ENCODE peak calls at places on chromosomes 13 and 19, in seven cellular contexts. One of them, this sample, is unnamed.

GRCh38 chr13:47332149-47332548 is 435.3 kb upstream of the HTR2A start:
- DNase-seq in CD8-positive, alpha-beta memory T cell: no peak
- DNase-seq in thoracic aorta: no peak
- DNase-seq in IMR-90: peak; percentile 8
- DNase-seq in aorta: no peak
- DNase-seq in keratinocyte: no peak
- DNase-seq in substantia nigra: no peak
- DNase-seq in this sample: no peak

GRCh38 chr19:55297267-55297666 is 13.5 kb downstream of the BRSK1 start:
- DNase-seq in CD8-positive, alpha-beta memory T cell: no peak
- DNase-seq in thoracic aorta: no peak
- DNase-seq in IMR-90: no peak
- DNase-seq in aorta: no peak
- DNase-seq in keratinocyte: no peak
- DNase-seq in substantia nigra: no peak
- DNase-seq in this sample: no peak

GRCh38 chr19:9796113-9796773 is 22.6 kb downstream of the FBXL12 start:
- DNase-seq in CD8-positive, alpha-beta memory T cell: peak; percentile 86
- DNase-seq in thoracic aorta: no peak
- DNase-seq in IMR-90: peak; percentile 91
- DNase-seq in aorta: peak; percentile 85
- DNase-seq in keratinocyte: peak; percentile 71
- DNase-seq in substantia nigra: peak; percentile 74
- DNase-seq in this sample: peak; percentile 24

GRCh38 chr19:7636317-7636690 is 606 bp upstream of the STXBP2 start:
- DNase-seq in CD8-positive, alpha-beta memory T cell: no peak
- DNase-seq in thoracic aorta: no peak
- DNase-seq in IMR-90: no peak
- DNase-seq in aorta: no peak
- DNase-seq in keratinocyte: no peak
- DNase-seq in substantia nigra: no peak
- DNase-seq in this sample: no peak

GRCh38 chr19:30784850-30785459 is 412.8 kb downstream of the ZNF536 start:
- DNase-seq in CD8-positive, alpha-beta memory T cell: peak; percentile 18
- DNase-seq in thoracic aorta: no peak
- DNase-seq in IMR-90: peak; percentile 26
- DNase-seq in aorta: no peak
- DNase-seq in keratinocyte: no peak
- DNase-seq in substantia nigra: peak; percentile 4
- DNase-seq in this sample: no peak

GRCh38 chr13:31110617-31111016 is 51.1 kb downstream of the HSPH1 start:
- DNase-seq in CD8-positive, alpha-beta memory T cell: no peak
- DNase-seq in thoracic aorta: no peak
- DNase-seq in IMR-90: no peak
- DNase-seq in aorta: no peak
- DNase-seq in keratinocyte: no peak
- DNase-seq in substantia nigra: no peak
- DNase-seq in this sample: no peak

GRCh38 chr13:44311011-44311481 is 62.6 kb upstream of the SERP2 start:
- DNase-seq in CD8-positive, alpha-beta memory T cell: no peak
- DNase-seq in thoracic aorta: no peak
- DNase-seq in IMR-90: peak; percentile 52
- DNase-seq in aorta: no peak
- DNase-seq in keratinocyte: no peak
- DNase-seq in substantia nigra: peak; percentile 8
- DNase-seq in this sample: no peak

GRCh38 chr13:25971077-25971476 is 80.7 kb downstream of the SHISA2 start:
- DNase-seq in CD8-positive, alpha-beta memory T cell: no peak
- DNase-seq in thoracic aorta: no peak
- DNase-seq in IMR-90: no peak
- DNase-seq in aorta: no peak
- DNase-seq in keratinocyte: no peak
- DNase-seq in substantia nigra: no peak
- DNase-seq in this sample: no peak

GRCh38 chr19:32876236-32876918 is 6.8 kb upstream of the SLC7A9 start:
- DNase-seq in CD8-positive, alpha-beta memory T cell: no peak
- DNase-seq in thoracic aorta: no peak
- DNase-seq in IMR-90: no peak
- DNase-seq in aorta: no peak
- DNase-seq in keratinocyte: no peak
- DNase-seq in substantia nigra: no peak
- DNase-seq in this sample: no peak

GRCh38 chr13:67438465-67438864 is 208.3 kb upstream of the PCDH9 start:
- DNase-seq in CD8-positive, alpha-beta memory T cell: no peak
- DNase-seq in thoracic aorta: no peak
- DNase-seq in IMR-90: no peak
- DNase-seq in aorta: no peak
- DNase-seq in keratinocyte: no peak
- DNase-seq in substantia nigra: no peak
- DNase-seq in this sample: no peak

GRCh38 chr19:8054169-8054568 is 1.6 kb downstream of the CCL25 start:
- DNase-seq in CD8-positive, alpha-beta memory T cell: no peak
- DNase-seq in thoracic aorta: no peak
- DNase-seq in IMR-90: no peak
- DNase-seq in aorta: no peak
- DNase-seq in keratinocyte: no peak
- DNase-seq in substantia nigra: no peak
- DNase-seq in this sample: no peak

GRCh38 chr13:20106751-20107150 is 54.1 kb downstream of the GJA3 start:
- DNase-seq in CD8-positive, alpha-beta memory T cell: no peak
- DNase-seq in thoracic aorta: no peak
- DNase-seq in IMR-90: no peak
- DNase-seq in aorta: no peak
- DNase-seq in keratinocyte: no peak
- DNase-seq in substantia nigra: no peak
- DNase-seq in this sample: no peak

GRCh38 chr19:6533746-6534418 is 3.1 kb downstream of the TNFSF9 start:
- DNase-seq in CD8-positive, alpha-beta memory T cell: no peak
- DNase-seq in thoracic aorta: no peak
- DNase-seq in IMR-90: no peak
- DNase-seq in aorta: peak; percentile 36
- DNase-seq in keratinocyte: no peak
- DNase-seq in substantia nigra: no peak
- DNase-seq in this sample: no peak

GRCh38 chr19:6533000-6533328 is 2.1 kb downstream of the TNFSF9 start:
- DNase-seq in CD8-positive, alpha-beta memory T cell: no peak
- DNase-seq in thoracic aorta: no peak
- DNase-seq in IMR-90: no peak
- DNase-seq in aorta: no peak
- DNase-seq in keratinocyte: no peak
- DNase-seq in substantia nigra: no peak
- DNase-seq in this sample: no peak

GRCh38 chr19:6531956-6532243 is 1.1 kb downstream of the TNFSF9 start:
- DNase-seq in CD8-positive, alpha-beta memory T cell: no peak
- DNase-seq in thoracic aorta: no peak
- DNase-seq in IMR-90: no peak
- DNase-seq in aorta: no peak
- DNase-seq in keratinocyte: no peak
- DNase-seq in substantia nigra: no peak
- DNase-seq in this sample: no peak

GRCh38 chr19:6531163-6531955 is 533 bp downstream of the TNFSF9 start:
- DNase-seq in CD8-positive, alpha-beta memory T cell: no peak
- DNase-seq in thoracic aorta: no peak
- DNase-seq in IMR-90: no peak
- DNase-seq in aorta: no peak
- DNase-seq in keratinocyte: no peak
- DNase-seq in substantia nigra: peak; percentile 85
- DNase-seq in this sample: no peak

DNA sequence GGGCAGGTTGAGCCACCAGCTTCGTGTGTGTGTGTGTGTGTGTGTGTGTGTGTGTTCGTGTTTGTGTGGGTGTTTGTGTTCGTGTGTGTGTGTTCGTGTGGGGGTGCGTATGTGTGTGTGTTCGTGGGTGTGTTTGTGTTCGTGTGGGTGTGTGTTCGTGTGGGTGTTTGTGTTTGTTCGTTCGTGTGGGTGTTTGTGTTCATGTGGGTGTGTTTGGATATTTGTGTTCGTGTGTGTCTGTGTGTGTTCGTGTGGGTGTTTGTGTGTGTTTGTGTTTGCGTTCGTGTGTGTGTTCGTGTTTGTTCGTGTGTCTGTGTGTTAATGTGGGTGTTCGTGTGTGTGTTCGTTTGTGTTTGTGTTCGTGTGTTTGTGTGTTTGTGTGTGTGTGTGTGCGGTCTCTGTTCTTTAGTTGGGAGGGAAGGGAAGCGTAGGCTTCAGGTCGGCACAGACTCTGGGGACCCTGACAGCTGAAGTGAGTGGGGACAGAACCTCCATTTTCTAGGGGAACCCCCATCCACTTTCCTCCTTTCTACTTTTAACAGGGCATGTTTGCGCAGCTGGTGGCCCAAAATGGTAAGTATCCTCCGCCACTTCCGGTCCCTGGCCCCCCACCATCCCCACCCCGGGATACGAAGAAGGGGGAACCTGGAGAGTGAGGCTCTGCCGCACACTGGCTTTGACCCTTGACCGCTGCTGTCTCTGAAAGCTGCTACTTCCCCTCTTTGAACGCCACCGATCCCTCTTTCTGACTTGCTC is 1.6 kb downstream of the TNFSF9 start:
- DNase-seq in CD8-positive, alpha-beta memory T cell: no peak
- DNase-seq in thoracic aorta: no peak
- DNase-seq in IMR-90: no peak
- DNase-seq in aorta: no peak
- DNase-seq in keratinocyte: no peak
- DNase-seq in substantia nigra: peak; percentile 34
- DNase-seq in this sample: no peak
- H3K27ac ChIP-seq in CD8-positive, alpha-beta memory T cell: peak overlapping the region; percentile 79
- H3K27ac ChIP-seq in thoracic aorta: no peak overlapping the region
- H3K27ac ChIP-seq in IMR-90: no peak overlapping the region
- H3K27ac ChIP-seq in aorta: no peak overlapping the region
- H3K27ac ChIP-seq in keratinocyte: peak overlapping the region; percentile 84
- H3K27ac ChIP-seq in substantia nigra: no peak overlapping the region
- H3K27ac ChIP-seq in this sample: no peak overlapping the region

GRCh38 chr13:97279079-97279411 is 56.9 kb downstream of the MBNL2 start:
- DNase-seq in CD8-positive, alpha-beta memory T cell: no peak
- DNase-seq in thoracic aorta: no peak
- DNase-seq in IMR-90: no peak
- DNase-seq in aorta: no peak
- DNase-seq in keratinocyte: no peak
- DNase-seq in substantia nigra: no peak
- DNase-seq in this sample: no peak

GRCh38 chr13:97279913-97280312 is 57.8 kb downstream of the MBNL2 start:
- DNase-seq in CD8-positive, alpha-beta memory T cell: no peak
- DNase-seq in thoracic aorta: no peak
- DNase-seq in IMR-90: peak; percentile 74
- DNase-seq in aorta: no peak
- DNase-seq in keratinocyte: no peak
- DNase-seq in substantia nigra: no peak
- DNase-seq in this sample: no peak

GRCh38 chr13:97276862-97277269 is 54.7 kb downstream of the MBNL2 start:
- DNase-seq in CD8-positive, alpha-beta memory T cell: no peak
- DNase-seq in thoracic aorta: no peak
- DNase-seq in IMR-90: no peak
- DNase-seq in aorta: no peak
- DNase-seq in keratinocyte: no peak
- DNase-seq in substantia nigra: no peak
- DNase-seq in this sample: no peak

GRCh38 chr13:97280478-97280877 is 58.3 kb downstream of the MBNL2 start:
- DNase-seq in CD8-positive, alpha-beta memory T cell: no peak
- DNase-seq in thoracic aorta: no peak
- DNase-seq in IMR-90: no peak
- DNase-seq in aorta: no peak
- DNase-seq in keratinocyte: no peak
- DNase-seq in substantia nigra: no peak
- DNase-seq in this sample: no peak

DNA sequence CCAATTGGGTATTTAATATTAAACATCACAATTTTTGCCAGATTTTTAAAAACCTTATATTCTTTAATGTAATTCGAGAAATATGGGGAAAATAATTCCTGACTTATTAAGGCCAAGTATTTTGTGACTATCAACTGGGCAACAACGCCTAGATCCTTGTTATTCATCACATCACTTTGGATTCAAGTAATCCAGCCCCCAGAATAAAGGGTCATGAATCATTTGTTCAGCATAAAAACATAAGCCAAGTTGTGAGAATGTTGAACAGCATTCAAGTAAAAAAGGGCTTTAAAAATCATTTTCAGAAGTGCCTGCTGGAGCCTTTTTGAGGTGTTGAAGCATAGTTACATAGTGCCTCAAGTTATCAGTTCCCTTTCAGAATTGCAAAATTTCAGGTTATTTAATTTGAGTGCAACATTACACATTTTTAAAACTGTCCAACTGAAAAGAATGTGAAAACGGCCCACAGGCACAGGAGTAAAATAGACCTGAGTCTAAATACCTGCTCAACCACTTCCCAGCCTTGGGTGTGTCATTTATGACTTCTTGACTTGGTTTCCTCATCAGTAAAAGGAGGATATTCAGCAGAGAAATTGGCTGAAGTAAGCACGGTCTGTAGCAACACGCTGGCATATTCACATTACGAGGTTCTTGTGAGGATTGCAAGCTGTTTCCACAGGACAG is 56.4 kb downstream of the MBNL2 start:
- DNase-seq in CD8-positive, alpha-beta memory T cell: no peak
- DNase-seq in thoracic aorta: no peak
- DNase-seq in IMR-90: no peak
- DNase-seq in aorta: no peak
- DNase-seq in keratinocyte: no peak
- DNase-seq in substantia nigra: no peak
- DNase-seq in this sample: no peak
- H3K27ac ChIP-seq in CD8-positive, alpha-beta memory T cell: no peak overlapping the region
- H3K27ac ChIP-seq in thoracic aorta: peak overlapping the region; percentile 52
- H3K27ac ChIP-seq in IMR-90: no peak overlapping the region
- H3K27ac ChIP-seq in aorta: peak overlapping the region; percentile 68
- H3K27ac ChIP-seq in keratinocyte: peak overlapping the region; percentile 86
- H3K27ac ChIP-seq in substantia nigra: no peak overlapping the region
- H3K27ac ChIP-seq in this sample: no peak overlapping the region

GRCh38 chr13:73000027-73000674 is 58.7 kb upstream of the KLF5 start:
- DNase-seq in CD8-positive, alpha-beta memory T cell: no peak
- DNase-seq in thoracic aorta: no peak
- DNase-seq in IMR-90: peak; percentile 19
- DNase-seq in aorta: no peak
- DNase-seq in keratinocyte: peak; percentile 7
- DNase-seq in substantia nigra: no peak
- DNase-seq in this sample: no peak
- H3K27ac ChIP-seq in CD8-positive, alpha-beta memory T cell: no peak overlapping the region
- H3K27ac ChIP-seq in thoracic aorta: no peak overlapping the region
- H3K27ac ChIP-seq in IMR-90: no peak overlapping the region
- H3K27ac ChIP-seq in aorta: no peak overlapping the region
- H3K27ac ChIP-seq in keratinocyte: no peak overlapping the region
- H3K27ac ChIP-seq in substantia nigra: no peak overlapping the region
- H3K27ac ChIP-seq in this sample: no peak overlapping the region

DNA sequence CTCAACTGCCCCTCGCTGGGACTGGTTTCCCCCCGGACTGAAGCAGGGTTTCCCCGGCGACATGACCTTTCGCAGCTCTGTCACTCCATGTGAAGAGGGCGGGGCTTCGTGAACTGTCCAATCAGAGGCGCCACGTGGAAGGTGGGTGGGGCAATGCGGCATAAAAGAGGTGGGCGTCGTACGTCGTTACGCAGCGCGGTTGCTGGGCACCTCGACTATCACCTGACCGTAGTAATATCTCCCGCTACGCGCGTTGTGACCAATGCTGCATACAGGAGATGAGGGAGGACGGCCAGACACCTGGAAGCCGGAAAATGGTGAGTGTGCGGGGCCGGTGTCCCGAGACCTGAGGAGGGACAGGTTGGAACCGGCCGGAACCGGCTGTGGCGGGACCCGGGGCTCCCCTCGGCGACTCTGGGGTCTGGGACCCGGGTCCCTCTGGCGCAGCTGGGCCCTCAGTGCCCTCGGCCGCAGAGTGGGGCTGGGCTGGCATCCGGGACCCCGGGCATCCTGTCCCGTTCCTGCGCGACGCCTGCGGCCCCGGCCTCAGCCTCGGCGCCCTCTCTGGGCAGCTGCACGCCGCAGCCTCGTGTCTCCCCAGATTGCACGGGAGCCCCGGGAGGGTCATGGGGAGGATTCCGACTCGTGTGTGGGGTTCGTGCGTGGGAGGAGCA is 32.1 kb downstream of the ZNF136 start:
- DNase-seq in CD8-positive, alpha-beta memory T cell: peak; percentile 60
- DNase-seq in thoracic aorta: peak; percentile 38
- DNase-seq in IMR-90: peak; percentile 6
- DNase-seq in aorta: peak; percentile 88
- DNase-seq in keratinocyte: peak; percentile 25
- DNase-seq in substantia nigra: peak; percentile 92
- DNase-seq in this sample: peak; percentile 73
- H3K27ac ChIP-seq in CD8-positive, alpha-beta memory T cell: no peak overlapping the region
- H3K27ac ChIP-seq in thoracic aorta: no peak overlapping the region
- H3K27ac ChIP-seq in IMR-90: no peak overlapping the region
- H3K27ac ChIP-seq in aorta: no peak overlapping the region
- H3K27ac ChIP-seq in keratinocyte: no peak overlapping the region
- H3K27ac ChIP-seq in substantia nigra: no peak overlapping the region
- H3K27ac ChIP-seq in this sample: peak overlapping the region; percentile 70